ENCODE peak calls at places on chromosomes 13 and 19, in five cellular contexts. F, A, W, X and Y are unnamed samples.

GRCh38 chr13:113758651-113759524 is at the start of gene TMEM255B:
- DNase-seq in A (peak; percentile 88), F (peak; percentile 39), W (peak; percentile 62), X (peak; percentile 89), Y (peak; percentile 91)

GRCh38 chr19:30788105-30788765 is 416.1 kb downstream of the ZNF536 start:
- DNase-seq in A (no peak), F (no peak), W (no peak), X (no peak), Y (no peak)

GRCh38 chr13:71056581-71056980 is 810.4 kb downstream of the DACH1 start:
- DNase-seq in F (no peak), A (no peak), W (no peak), X (no peak), Y (no peak)

GRCh38 chr19:35621708-35622107 is 7.1 kb upstream of the RBM42 start:
- DNase-seq in W (no peak), X (no peak), F (no peak), A (no peak), Y (no peak)

GRCh38 chr13:21476893-21477472 is 17.9 kb upstream of the ZDHHC20 start:
- DNase-seq in A (peak; percentile 87), W (peak; percentile 84), F (peak; percentile 81), X (peak; percentile 86), Y (peak; percentile 87)

GRCh38 chr13:42001580-42001979 is 40.7 kb upstream of the VWA8 start:
- DNase-seq in F (peak; percentile 33), A (no peak), X (no peak), W (peak; percentile 67), Y (no peak)

GRCh38 chr13:45828253-45828968 is 23.1 kb downstream of the SIAH3 start:
- DNase-seq in F (no peak), A (no peak), W (no peak), X (no peak), Y (no peak)

GRCh38 chr13:113947321-113948033 is 26.4 kb downstream of the C13orf46 start:
- DNase-seq in X (peak; percentile 48), A (peak; percentile 65), F (peak; percentile 32), W (peak; percentile 64), Y (no peak)

GRCh38 chr13:24168392-24168750 is 7.9 kb downstream of the SPATA13 start:
- DNase-seq in F (no peak), W (no peak), X (no peak), A (no peak), Y (no peak)

GRCh38 chr13:83221813-83222241 is 660.4 kb downstream of the SLITRK1 start:
- DNase-seq in W (peak; percentile 64), F (peak; percentile 6), X (no peak), A (no peak), Y (no peak)

GRCh38 chr19:7013678-7014077 is 7.6 kb downstream of the MBD3L2B start:
- DNase-seq in W (no peak), F (no peak), A (no peak), X (no peak), Y (no peak)

GRCh38 chr19:40778865-40779284 is 828 bp downstream of the RAB4B start:
- DNase-seq in W (no peak), F (no peak), X (no peak), A (no peak), Y (no peak)

GRCh38 chr19:8259142-8259921 is 48.8 kb downstream of the CD320 start:
- DNase-seq in A (no peak), X (peak; percentile 1), F (no peak), W (no peak), Y (no peak)

GRCh38 chr19:12801466-12802266 is at the start of the genes PRDX2 and THSD8:
- DNase-seq in A (peak; percentile 90), F (no peak), W (peak; percentile 68), X (peak; percentile 76), Y (peak; percentile 87)

GRCh38 chr19:50377051-50377441 is 789 bp downstream of the NR1H2 start:
- DNase-seq in W (no peak), F (peak; percentile 75), X (no peak), A (peak; percentile 55), Y (no peak)

GRCh38 chr19:51325161-51325979 is 13.9 kb downstream of the IGLON5 start:
- DNase-seq in X (no peak), A (no peak), F (no peak), W (no peak), Y (no peak)

GRCh38 chr19:46970815-46971214 is 48.8 kb upstream of the NPAS1 start:
- DNase-seq in X (peak; percentile 79), F (no peak), W (no peak), A (no peak), Y (no peak)

GRCh38 chr19:42076375-42076944 is 494 bp downstream of the ZNF574 start:
- DNase-seq in W (peak; percentile 10), A (peak; percentile 58), X (peak; percentile 39), F (no peak), Y (no peak)

GRCh38 chr19:4051175-4052101 is 15.3 kb downstream of the ZBTB7A start:
- DNase-seq in F (peak; percentile 39), W (peak; percentile 68), X (no peak), A (peak; percentile 62), Y (peak; percentile 80)

GRCh38 chr19:56980864-56981263 is 138.9 kb upstream of the USP29 start:
- DNase-seq in X (no peak), F (no peak), A (no peak), W (no peak), Y (no peak)

GRCh38 chr13:108835082-108835481 is 205.7 kb downstream of the MYO16 start:
- DNase-seq in W (no peak), A (no peak), F (no peak), X (no peak), Y (no peak)

GRCh38 chr13:59459972-59460371 is 703.8 kb downstream of the DIAPH3 start:
- DNase-seq in W (peak; percentile 44), A (no peak), X (no peak), F (no peak), Y (no peak)

GRCh38 chr13:113153810-113154748 is 4.4 kb upstream of the PROZ start:
- DNase-seq in F (peak; percentile 70), X (peak; percentile 83), W (peak; percentile 69), A (peak; percentile 85), Y (peak; percentile 87)

GRCh38 chr13:56351041-56351440 is 789.7 kb upstream of the PRR20A start:
- DNase-seq in A (no peak), W (no peak), X (no peak), F (no peak), Y (no peak)

GRCh38 chr13:96751089-96751488 is 243.2 kb downstream of the OXGR1 start:
- DNase-seq in F (no peak), A (no peak), X (no peak), W (no peak), Y (no peak)

GRCh38 chr13:41196620-41197019 is 2.3 kb upstream of the KBTBD7 start:
- DNase-seq in X (no peak), A (no peak), F (no peak), W (no peak), Y (no peak)

GRCh38 chr13:38661276-38661675 is 25.6 kb upstream of the FREM2 start:
- DNase-seq in W (no peak), A (no peak), F (no peak), X (no peak), Y (no peak)

GRCh38 chr19:40530091-40530901 is 46.4 kb upstream of the SHKBP1 start:
- DNase-seq in W (no peak), F (no peak), A (no peak), X (no peak), Y (no peak)

GRCh38 chr19:50478901-50479715 is 2.5 kb upstream of the GARIN5A start:
- DNase-seq in A (no peak), F (peak; percentile 89), X (no peak), W (peak; percentile 29), Y (no peak)

GRCh38 chr19:52621376-52621775 is 16.8 kb downstream of the ZNF83 start:
- DNase-seq in F (no peak), W (no peak), A (no peak), X (no peak), Y (no peak)

GRCh38 chr13:30169442-30169841 is 137.9 kb downstream of the KATNAL1 start:
- DNase-seq in A (no peak), W (no peak), X (no peak), F (no peak), Y (no peak)

GRCh38 chr19:38850976-38851621 is 1.3 kb upstream of the HNRNPL start:
- DNase-seq in F (no peak), A (peak; percentile 48), W (no peak), X (peak; percentile 48), Y (peak; percentile 61)
- TF ChIP-seq CTCF in F (no peak), A (no peak), W (no peak), X (no peak), Y (no peak)

GRCh38 chr13:98507060-98507797 is 69.7 kb downstream of the STK24 start:
- DNase-seq in W (peak; percentile 45), X (peak; percentile 80), F (peak; percentile 32), A (peak; percentile 62), Y (peak; percentile 73)
- H3K27ac ChIP-seq in W (no peak overlapping the region), X (peak overlapping the region; percentile 55), F (peak overlapping the region; percentile 82), A (peak overlapping the region; percentile 68), Y (peak overlapping the region; percentile 71)

GRCh38 chr19:1355974-1356865 is 27.5 kb upstream of the NDUFS7 start:
- DNase-seq in W (peak; percentile 30), A (peak; percentile 43), X (no peak), F (no peak), Y (no peak)
- H3K4me3 ChIP-seq in W (peak overlapping the region; percentile 70), A (peak overlapping the region; percentile 97), X (peak overlapping the region; percentile 75), F (peak overlapping the region; percentile 92), Y (peak overlapping the region; percentile 84)

DNA sequence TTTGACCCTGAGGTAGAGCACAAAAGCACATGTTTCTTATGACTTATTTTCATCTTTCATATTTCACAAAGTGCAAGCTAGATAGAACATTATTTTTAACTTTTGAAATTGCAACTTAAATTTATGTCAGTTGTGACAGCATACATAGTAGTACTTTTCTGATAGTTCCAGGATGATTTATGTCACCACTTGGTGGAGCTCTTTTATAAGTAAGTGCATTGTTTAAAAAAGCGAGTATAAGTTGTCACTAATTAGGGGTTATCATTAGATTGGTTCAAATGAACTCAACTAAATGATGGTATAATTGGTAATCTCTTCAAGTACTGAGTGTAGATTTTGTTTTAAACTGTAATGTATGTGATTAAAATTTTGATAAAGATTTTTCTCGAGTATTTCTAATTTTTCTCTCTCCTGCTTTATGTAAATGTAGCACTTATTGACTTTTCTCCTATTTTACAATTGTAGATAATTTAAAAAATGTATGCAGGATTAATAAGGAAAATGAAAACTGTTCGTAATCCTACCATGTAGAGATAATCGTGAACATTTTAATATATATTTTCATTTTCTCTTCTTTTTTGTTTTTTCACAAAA is 31.1 kb downstream of the RB1 start:
- DNase-seq in A (no peak), X (no peak), W (peak; percentile 71), F (peak; percentile 17), Y (no peak)
- TF ChIP-seq CTCF in A (peak; percentile 55), X (peak; percentile 78), W (no peak), F (peak; percentile 49), Y (peak; percentile 61)

GRCh38 chr19:44959691-44960090 is 4.5 kb downstream of the CLPTM1 start:
- DNase-seq in A (no peak), F (no peak), X (no peak), W (no peak), Y (no peak)
- H3K27ac ChIP-seq in A (no peak overlapping the region), F (no peak overlapping the region), X (no peak overlapping the region), W (no peak overlapping the region), Y (no peak overlapping the region)

DNA sequence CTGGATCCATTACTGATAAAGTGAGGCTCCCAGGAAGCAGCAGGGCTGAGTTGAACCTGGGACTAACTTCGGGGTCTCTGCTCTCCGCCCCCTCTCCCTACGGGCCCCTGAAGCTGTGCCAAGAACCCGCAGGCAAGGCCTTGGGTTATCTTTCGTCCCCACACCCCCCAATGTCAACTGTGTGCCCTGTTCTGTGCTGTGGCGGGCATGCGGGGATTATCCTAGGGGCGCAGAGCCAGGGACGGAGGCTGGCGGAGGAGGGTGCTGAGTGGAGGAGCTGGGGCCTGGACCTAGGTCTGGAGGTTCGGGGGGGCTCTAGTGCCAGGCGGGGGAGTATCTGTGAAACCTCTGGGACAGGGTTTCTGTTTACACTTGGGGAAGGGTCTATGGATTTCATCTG is 26.4 kb downstream of the RFX1 start:
- DNase-seq in W (no peak), F (no peak), X (no peak), A (no peak), Y (no peak)
- H3K4me3 ChIP-seq in W (no peak overlapping the region), F (no peak overlapping the region), X (no peak overlapping the region), A (no peak overlapping the region), Y (peak overlapping the region; percentile 57)